ENCODE peak calls at places on chromosomes 6 and 20, in seven cellular contexts. One of them, this sample, is unnamed.

GRCh38 chr6:2868637-2869379 is 27.1 kb upstream of the SERPINB1 start:
- DNase-seq in choroid plexus epithelial cell: no peak
- DNase-seq in activated naive CD8-positive, alpha-beta T cell treated with anti-CD3 and anti-CD28 coated beads, Interleukin-2, amount 50 U/mL, for 24 hours: no peak
- DNase-seq in GM03348: no peak
- DNase-seq in naive thymus-derived CD8-positive, alpha-beta T cell: no peak
- DNase-seq in stimulated activated naive B cell treated with anti-CD40 and anti-IgM and Interleukin-4, amounts not matched to agents 10 μg/mL and 1 μg/mL and 100 μg/mL, for 72 hours: no peak
- DNase-seq in GM12865: no peak
- DNase-seq in this sample: no peak

GRCh38 chr20:58481541-58482021 is 33.6 kb downstream of the APCDD1L start:
- DNase-seq in GM03348: peak
- DNase-seq in GM12865: peak
- DNase-seq in stimulated activated naive B cell treated with anti-CD40 and anti-IgM and Interleukin-4, amounts not matched to agents 10 μg/mL and 1 μg/mL and 100 μg/mL, for 72 hours: no peak
- DNase-seq in choroid plexus epithelial cell: peak
- DNase-seq in activated naive CD8-positive, alpha-beta T cell treated with anti-CD3 and anti-CD28 coated beads, Interleukin-2, amount 50 U/mL, for 24 hours: peak
- DNase-seq in naive thymus-derived CD8-positive, alpha-beta T cell: peak
- DNase-seq in this sample: no peak

GRCh38 chr6:3751019-3751729 is at the start of gene PXDC1:
- DNase-seq in GM03348: no peak
- DNase-seq in activated naive CD8-positive, alpha-beta T cell treated with anti-CD3 and anti-CD28 coated beads, Interleukin-2, amount 50 U/mL, for 24 hours: peak
- DNase-seq in stimulated activated naive B cell treated with anti-CD40 and anti-IgM and Interleukin-4, amounts not matched to agents 10 μg/mL and 1 μg/mL and 100 μg/mL, for 72 hours: no peak
- DNase-seq in choroid plexus epithelial cell: peak
- DNase-seq in GM12865: peak
- DNase-seq in naive thymus-derived CD8-positive, alpha-beta T cell: peak
- DNase-seq in this sample: no peak

GRCh38 chr6:14709066-14709670 is 536.7 kb upstream of the JARID2 start:
- DNase-seq in activated naive CD8-positive, alpha-beta T cell treated with anti-CD3 and anti-CD28 coated beads, Interleukin-2, amount 50 U/mL, for 24 hours: no peak
- DNase-seq in GM03348: no peak
- DNase-seq in choroid plexus epithelial cell: no peak
- DNase-seq in GM12865: no peak
- DNase-seq in naive thymus-derived CD8-positive, alpha-beta T cell: no peak
- DNase-seq in stimulated activated naive B cell treated with anti-CD40 and anti-IgM and Interleukin-4, amounts not matched to agents 10 μg/mL and 1 μg/mL and 100 μg/mL, for 72 hours: no peak
- DNase-seq in this sample: no peak

GRCh38 chr20:61693055-61693600 is 372.6 kb downstream of the TAF4 start:
- DNase-seq in stimulated activated naive B cell treated with anti-CD40 and anti-IgM and Interleukin-4, amounts not matched to agents 10 μg/mL and 1 μg/mL and 100 μg/mL, for 72 hours: no peak
- DNase-seq in choroid plexus epithelial cell: no peak
- DNase-seq in naive thymus-derived CD8-positive, alpha-beta T cell: no peak
- DNase-seq in activated naive CD8-positive, alpha-beta T cell treated with anti-CD3 and anti-CD28 coated beads, Interleukin-2, amount 50 U/mL, for 24 hours: no peak
- DNase-seq in GM12865: no peak
- DNase-seq in GM03348: no peak
- DNase-seq in this sample: no peak

GRCh38 chr20:39775110-39775509 is 813.0 kb downstream of the DHX35 start:
- DNase-seq in GM12865: no peak
- DNase-seq in activated naive CD8-positive, alpha-beta T cell treated with anti-CD3 and anti-CD28 coated beads, Interleukin-2, amount 50 U/mL, for 24 hours: no peak
- DNase-seq in choroid plexus epithelial cell: peak
- DNase-seq in GM03348: peak
- DNase-seq in naive thymus-derived CD8-positive, alpha-beta T cell: no peak
- DNase-seq in stimulated activated naive B cell treated with anti-CD40 and anti-IgM and Interleukin-4, amounts not matched to agents 10 μg/mL and 1 μg/mL and 100 μg/mL, for 72 hours: no peak
- DNase-seq in this sample: peak

GRCh38 chr6:111957623-111958315 is 84.5 kb upstream of the FYN start:
- DNase-seq in choroid plexus epithelial cell: no peak
- DNase-seq in GM03348: no peak
- DNase-seq in stimulated activated naive B cell treated with anti-CD40 and anti-IgM and Interleukin-4, amounts not matched to agents 10 μg/mL and 1 μg/mL and 100 μg/mL, for 72 hours: no peak
- DNase-seq in naive thymus-derived CD8-positive, alpha-beta T cell: no peak
- DNase-seq in activated naive CD8-positive, alpha-beta T cell treated with anti-CD3 and anti-CD28 coated beads, Interleukin-2, amount 50 U/mL, for 24 hours: no peak
- DNase-seq in GM12865: no peak
- DNase-seq in this sample: no peak

GRCh38 chr6:17429381-17430061 is 36.1 kb downstream of the CAP2 start:
- DNase-seq in naive thymus-derived CD8-positive, alpha-beta T cell: no peak
- DNase-seq in activated naive CD8-positive, alpha-beta T cell treated with anti-CD3 and anti-CD28 coated beads, Interleukin-2, amount 50 U/mL, for 24 hours: no peak
- DNase-seq in GM03348: no peak
- DNase-seq in stimulated activated naive B cell treated with anti-CD40 and anti-IgM and Interleukin-4, amounts not matched to agents 10 μg/mL and 1 μg/mL and 100 μg/mL, for 72 hours: no peak
- DNase-seq in GM12865: no peak
- DNase-seq in choroid plexus epithelial cell: peak
- DNase-seq in this sample: peak

GRCh38 chr6:153965996-153966395 is 73.0 kb upstream of the OPRM1 start:
- DNase-seq in GM03348: no peak
- DNase-seq in stimulated activated naive B cell treated with anti-CD40 and anti-IgM and Interleukin-4, amounts not matched to agents 10 μg/mL and 1 μg/mL and 100 μg/mL, for 72 hours: no peak
- DNase-seq in choroid plexus epithelial cell: peak
- DNase-seq in activated naive CD8-positive, alpha-beta T cell treated with anti-CD3 and anti-CD28 coated beads, Interleukin-2, amount 50 U/mL, for 24 hours: no peak
- DNase-seq in GM12865: no peak
- DNase-seq in naive thymus-derived CD8-positive, alpha-beta T cell: no peak
- DNase-seq in this sample: no peak

GRCh38 chr6:127518710-127519468 is at the start of gene MTCL3:
- DNase-seq in GM03348: peak
- DNase-seq in stimulated activated naive B cell treated with anti-CD40 and anti-IgM and Interleukin-4, amounts not matched to agents 10 μg/mL and 1 μg/mL and 100 μg/mL, for 72 hours: no peak
- DNase-seq in choroid plexus epithelial cell: peak
- DNase-seq in activated naive CD8-positive, alpha-beta T cell treated with anti-CD3 and anti-CD28 coated beads, Interleukin-2, amount 50 U/mL, for 24 hours: peak
- DNase-seq in naive thymus-derived CD8-positive, alpha-beta T cell: no peak
- DNase-seq in GM12865: no peak
- DNase-seq in this sample: no peak

GRCh38 chr6:19472168-19472567 is 365.0 kb upstream of the ID4 start:
- DNase-seq in choroid plexus epithelial cell: peak
- DNase-seq in stimulated activated naive B cell treated with anti-CD40 and anti-IgM and Interleukin-4, amounts not matched to agents 10 μg/mL and 1 μg/mL and 100 μg/mL, for 72 hours: no peak
- DNase-seq in activated naive CD8-positive, alpha-beta T cell treated with anti-CD3 and anti-CD28 coated beads, Interleukin-2, amount 50 U/mL, for 24 hours: no peak
- DNase-seq in naive thymus-derived CD8-positive, alpha-beta T cell: no peak
- DNase-seq in GM12865: no peak
- DNase-seq in GM03348: no peak
- DNase-seq in this sample: no peak

GRCh38 chr20:9051508-9051907 is 17.4 kb upstream of the PLCB4 start:
- DNase-seq in choroid plexus epithelial cell: peak
- DNase-seq in GM03348: peak
- DNase-seq in naive thymus-derived CD8-positive, alpha-beta T cell: no peak
- DNase-seq in stimulated activated naive B cell treated with anti-CD40 and anti-IgM and Interleukin-4, amounts not matched to agents 10 μg/mL and 1 μg/mL and 100 μg/mL, for 72 hours: no peak
- DNase-seq in activated naive CD8-positive, alpha-beta T cell treated with anti-CD3 and anti-CD28 coated beads, Interleukin-2, amount 50 U/mL, for 24 hours: no peak
- DNase-seq in GM12865: no peak
- DNase-seq in this sample: no peak